ENCODE peak calls at places on chromosomes 1 and 21, in five cellular contexts. W, A, K, O and R are unnamed samples.

GRCh38 chr1:193799948-193800690 is 613.7 kb upstream of the B3GALT2 start:
- DNase-seq in O (no peak), K (peak), W (no peak), A (no peak), R (no peak)

GRCh38 chr1:156876281-156876680 is 15.6 kb downstream of the NTRK1 start:
- DNase-seq in K (no peak), W (no peak), O (no peak), A (no peak), R (no peak)

GRCh38 chr1:183901748-183902341 is 96.9 kb downstream of the RGL1 start:
- DNase-seq in A (no peak), W (no peak), O (no peak), K (no peak), R (no peak)

GRCh38 chr1:179230251-179230650 is 774 bp upstream of the ABL2 start:
- DNase-seq in A (peak), W (peak), O (no peak), K (peak), R (no peak)

GRCh38 chr1:208437416-208437815 is 193.2 kb upstream of the PLXNA2 start:
- DNase-seq in W (peak), A (peak), O (no peak), K (peak), R (no peak)

GRCh38 chr21:45326834-45327457 is 39.3 kb upstream of the POFUT2 start:
- DNase-seq in O (no peak), W (no peak), A (no peak), K (no peak), R (no peak)

GRCh38 chr21:43320526-43320925 is 106.4 kb downstream of the SIK1 start:
- DNase-seq in K (peak), O (no peak), W (no peak), A (no peak), R (no peak)

GRCh38 chr1:65254320-65255087 is 54.8 kb upstream of the DNAJC6 start:
- DNase-seq in O (peak), A (peak), W (peak), K (peak), R (peak)

GRCh38 chr21:25398630-25399029 is 208.7 kb downstream of the MRPL39 start:
- DNase-seq in A (no peak), O (no peak), W (no peak), K (no peak), R (no peak)

GRCh38 chr1:198121058-198121829 is 35.6 kb upstream of the NEK7 start:
- DNase-seq in K (peak), O (no peak), W (peak), A (peak), R (no peak)

GRCh38 chr1:32464191-32464715 is 619 bp upstream of the ZBTB8B start:
- DNase-seq in A (peak), W (peak), K (no peak), O (peak), R (no peak)

GRCh38 chr1:88922214-88922613 is 30.8 kb upstream of the GTF2B start:
- DNase-seq in O (no peak), A (no peak), K (no peak), W (no peak), R (no peak)

GRCh38 chr1:235601087-235601486 is 48.5 kb downstream of the GNG4 start:
- DNase-seq in W (no peak), A (peak), K (peak), O (peak), R (no peak)

GRCh38 chr1:241762713-241763339 is 85.2 kb upstream of the EXO1 start:
- DNase-seq in A (no peak), K (peak), O (no peak), W (peak), R (no peak)

GRCh38 chr1:114671011-114671938 is 1.4 kb upstream of the DENND2C start:
- DNase-seq in W (peak), A (peak), K (peak), O (no peak), R (no peak)

GRCh38 chr1:1291023-1291528 is 10.8 kb downstream of the SCNN1D start:
- DNase-seq in K (no peak), O (no peak), W (no peak), A (peak), R (no peak)

GRCh38 chr1:102550729-102551384 is 554.1 kb upstream of the OLFM3 start:
- DNase-seq in W (peak), A (no peak), O (no peak), K (peak), R (peak)

GRCh38 chr1:17189632-17190525 is 15.0 kb upstream of the PADI1 start:
- DNase-seq in K (peak), A (peak), W (peak), O (no peak), R (peak)

GRCh38 chr1:72034827-72035226 is 247.5 kb downstream of the NEGR1 start:
- DNase-seq in W (no peak), A (no peak), O (no peak), K (no peak), R (no peak)

GRCh38 chr1:165902565-165902964 is 75.2 kb downstream of the UCK2 start:
- DNase-seq in O (no peak), K (no peak), W (no peak), A (no peak), R (no peak)

GRCh38 chr1:241007668-241008067 is 349.3 kb downstream of the RGS7 start:
- DNase-seq in W (no peak), A (no peak), O (no peak), K (no peak), R (no peak)

GRCh38 chr1:212313616-212314015 is 28.4 kb downstream of the PPP2R5A start:
- DNase-seq in O (no peak), A (no peak), K (peak), W (peak), R (no peak)

GRCh38 chr1:171257207-171258052 is 9.1 kb downstream of the FMO1 start:
- DNase-seq in W (peak), O (peak), K (peak), A (peak), R (no peak)

GRCh38 chr1:43368646-43369020 is 822 bp upstream of the ELOVL1 start:
- DNase-seq in O (no peak), K (no peak), W (no peak), A (peak), R (no peak)

GRCh38 chr1:77031101-77031662 is 163.9 kb downstream of the ST6GALNAC5 start:
- DNase-seq in K (peak), W (peak), A (peak), O (peak), R (no peak)

GRCh38 chr1:233478611-233479010 is 135.3 kb upstream of the KCNK1 start:
- DNase-seq in W (no peak), A (no peak), K (no peak), O (peak), R (no peak)

GRCh38 chr1:201582261-201582951 is 43.5 kb downstream of the NAV1 start:
- DNase-seq in A (peak), K (peak), O (peak), W (peak), R (no peak)

GRCh38 chr21:26123012-26123411 is 47.6 kb downstream of the APP start:
- DNase-seq in A (no peak), O (no peak), W (peak), K (peak), R (no peak)

GRCh38 chr1:181021811-181022434 is 747 bp downstream of the STX6 start:
- DNase-seq in O (peak), K (peak), A (peak), W (peak), R (peak)

GRCh38 chr1:18618546-18619466 is 11.8 kb upstream of the PAX7 start:
- DNase-seq in A (peak), W (peak), K (peak), O (no peak), R (peak)

GRCh38 chr1:94463056-94463764 is 45.0 kb downstream of the ABCD3 start:
- DNase-seq in O (no peak), A (no peak), W (no peak), K (no peak), R (no peak)

GRCh38 chr1:11690132-11690668 is 1.3 kb upstream of the DRAXIN start:
- DNase-seq in K (no peak), O (no peak), W (no peak), A (no peak), R (no peak)

GRCh38 chr1:43729816-43730463 is 22.6 kb downstream of the ST3GAL3 start:
- DNase-seq in K (no peak), O (no peak), A (no peak), W (no peak), R (no peak)